ENCODE peak calls at places on chromosomes 1 and 21, in seven cellular contexts. H is substantia nigra, O is T-helper 2 cell, J is colonic mucosa, D is LHCN-M2, T is NCI-H1105 treated with DMSO at 0.1 percent for 48 hours, U is endodermal cell. G is an unnamed sample.

GRCh38 chr1:69263982-69264381 is 303.7 kb upstream of the LRRC7 start:
- DNase-seq in H (no peak), O (no peak), J (no peak), D (no peak), T (peak), U (no peak), G (no peak)

GRCh38 chr21:45642122-45642813 is 1.3 kb upstream of the PCBP3 start:
- DNase-seq in H (no peak), O (no peak), J (peak), D (no peak), T (no peak), U (no peak), G (no peak)

GRCh38 chr1:228014235-228014930 is 7.6 kb downstream of the WNT3A start:
- DNase-seq in H (no peak), O (no peak), J (no peak), D (peak), T (no peak), U (no peak), G (peak)

GRCh38 chr21:34279883-34280282 is 83.9 kb upstream of the KCNE2 start:
- DNase-seq in H (no peak), O (no peak), J (no peak), D (no peak), T (no peak), U (no peak), G (no peak)

GRCh38 chr1:212545941-212546638 is 62.5 kb upstream of the ATF3 start:
- DNase-seq in H (no peak), O (no peak), J (no peak), D (peak), T (no peak), U (no peak), G (no peak)

GRCh38 chr21:40851749-40852148 is 4.8 kb upstream of the DSCAM start:
- DNase-seq in H (no peak), O (no peak), J (no peak), D (no peak), T (no peak), U (no peak), G (no peak)

GRCh38 chr1:59244891-59245290 is 52.0 kb upstream of the FGGY start:
- DNase-seq in H (no peak), O (no peak), J (no peak), D (no peak), T (no peak), U (no peak), G (no peak)

GRCh38 chr21:15421521-15421920 is 308.3 kb upstream of the USP25 start:
- DNase-seq in H (no peak), O (no peak), J (no peak), D (no peak), T (no peak), U (no peak), G (no peak)

GRCh38 chr1:73056826-73057225 is 774.5 kb upstream of the NEGR1 start:
- DNase-seq in H (no peak), O (no peak), J (no peak), D (no peak), T (no peak), U (no peak), G (no peak)

GRCh38 chr1:185559684-185560310 is 174.4 kb upstream of the HMCN1 start:
- DNase-seq in H (peak), O (no peak), J (peak), D (peak), T (no peak), U (peak), G (peak)

GRCh38 chr1:210600421-210601195 is 271.9 kb downstream of the HHAT start:
- DNase-seq in H (no peak), O (no peak), J (no peak), D (peak), T (no peak), U (no peak), G (no peak)

GRCh38 chr1:220516014-220516721 is 11.8 kb upstream of the MARK1 start:
- DNase-seq in H (no peak), O (no peak), J (no peak), D (no peak), T (no peak), U (no peak), G (no peak)

GRCh38 chr1:153360592-153360991 is 2.9 kb downstream of the S100A9 start:
- DNase-seq in H (no peak), O (no peak), J (no peak), D (no peak), T (no peak), U (no peak), G (no peak)

GRCh38 chr1:210250998-210251679 is 18.5 kb downstream of the SERTAD4 start:
- DNase-seq in H (peak), O (no peak), J (peak), D (peak), T (peak), U (peak), G (no peak)

GRCh38 chr1:3816331-3817137 is 20.2 kb upstream of the LRRC47 start:
- DNase-seq in H (no peak), O (no peak), J (no peak), D (no peak), T (no peak), U (no peak), G (no peak)

GRCh38 chr1:214899908-214900470 is 182.5 kb upstream of the KCNK2 start:
- DNase-seq in H (no peak), O (no peak), J (no peak), D (peak), T (no peak), U (peak), G (no peak)

GRCh38 chr1:230611128-230611914 is 31.0 kb upstream of the COG2 start:
- DNase-seq in H (no peak), O (no peak), J (no peak), D (no peak), T (peak), U (no peak), G (no peak)

GRCh38 chr1:208988811-208989222 is 594.7 kb upstream of the CAMK1G start:
- DNase-seq in H (no peak), O (no peak), J (peak), D (peak), T (no peak), U (no peak), G (no peak)

GRCh38 chr1:110223581-110223980 is 13.5 kb downstream of the KCNC4 start:
- DNase-seq in H (no peak), O (no peak), J (no peak), D (no peak), T (no peak), U (no peak), G (no peak)

GRCh38 chr1:35448344-35448801 is 108.8 kb downstream of the KIAA0319L start:
- DNase-seq in H (no peak), O (no peak), J (peak), D (peak), T (no peak), U (no peak), G (no peak)

G was measured in CD8-positive, alpha-beta T cell.